ENCODE peak calls at places on chromosomes 12 and 14, in four cellular contexts. One of them, this sample, is unnamed.
A peak's percentile ranks its signal among the peaks of the same experiment; 100 is the strongest.

GRCh38 chr12:68804654-68805591 is 3.1 kb upstream of the MDM2 start:
- DNase-seq in mucosa of descending colon: no peak
- DNase-seq in stomach: no peak
- DNase-seq in adipocyte: no peak
- DNase-seq in this sample: no peak

GRCh38 chr12:103250487-103250886 is 245.3 kb downstream of the C12orf42 start:
- DNase-seq in mucosa of descending colon: no peak
- DNase-seq in stomach: no peak
- DNase-seq in adipocyte: no peak
- DNase-seq in this sample: no peak

GRCh38 chr12:10392394-10392930 is 2.6 kb upstream of the KLRK1 start:
- DNase-seq in mucosa of descending colon: no peak
- DNase-seq in adipocyte: peak; percentile 90
- DNase-seq in stomach: peak; percentile 41
- DNase-seq in this sample: peak; percentile 59

GRCh38 chr12:6826734-6827436 is 1.3 kb upstream of the P3H3 start:
- DNase-seq in stomach: no peak
- DNase-seq in adipocyte: no peak
- DNase-seq in mucosa of descending colon: no peak
- DNase-seq in this sample: no peak

GRCh38 chr12:53102883-53103807 is at the start of gene SOAT2:
- DNase-seq in mucosa of descending colon: no peak
- DNase-seq in adipocyte: no peak
- DNase-seq in stomach: no peak
- DNase-seq in this sample: no peak

GRCh38 chr12:124566181-124567034 is 1.0 kb downstream of the NCOR2 start:
- DNase-seq in stomach: peak; percentile 88
- DNase-seq in mucosa of descending colon: peak; percentile 92
- DNase-seq in adipocyte: peak; percentile 93
- DNase-seq in this sample: peak; percentile 93

GRCh38 chr12:26746315-26746714 is 86.7 kb downstream of the ITPR2 start:
- DNase-seq in stomach: no peak
- DNase-seq in mucosa of descending colon: no peak
- DNase-seq in adipocyte: peak; percentile 73
- DNase-seq in this sample: no peak

GRCh38 chr14:22231022-22231421 is 358.0 kb downstream of the DAD1 start:
- DNase-seq in stomach: no peak
- DNase-seq in adipocyte: no peak
- DNase-seq in mucosa of descending colon: no peak
- DNase-seq in this sample: no peak

GRCh38 chr12:130114952-130115351 is 47.3 kb upstream of the FZD10 start:
- DNase-seq in adipocyte: no peak
- DNase-seq in stomach: no peak
- DNase-seq in mucosa of descending colon: no peak
- DNase-seq in this sample: no peak

GRCh38 chr12:57838594-57839302 is 7.8 kb downstream of the CTDSP2 start:
- DNase-seq in stomach: no peak
- DNase-seq in adipocyte: no peak
- DNase-seq in mucosa of descending colon: no peak
- DNase-seq in this sample: no peak

GRCh38 chr14:101035466-101036225 is 132.1 kb upstream of the RTL1 start:
- DNase-seq in stomach: no peak
- DNase-seq in mucosa of descending colon: no peak
- DNase-seq in adipocyte: no peak
- DNase-seq in this sample: no peak

GRCh38 chr12:92899388-92900001 is 29.6 kb downstream of the EEA1 start:
- DNase-seq in stomach: peak; percentile 34
- DNase-seq in adipocyte: peak; percentile 98
- DNase-seq in mucosa of descending colon: peak; percentile 53
- DNase-seq in this sample: no peak

GRCh38 chr12:122368361-122369073 is 54.0 kb downstream of the CLIP1 start:
- DNase-seq in stomach: no peak
- DNase-seq in adipocyte: peak; percentile 29
- DNase-seq in mucosa of descending colon: no peak
- DNase-seq in this sample: no peak

GRCh38 chr12:27969901-27970390 is 2.6 kb downstream of the PTHLH start:
- DNase-seq in adipocyte: peak; percentile 72
- DNase-seq in stomach: peak; percentile 72
- DNase-seq in mucosa of descending colon: peak; percentile 54
- DNase-seq in this sample: peak; percentile 56

DNA sequence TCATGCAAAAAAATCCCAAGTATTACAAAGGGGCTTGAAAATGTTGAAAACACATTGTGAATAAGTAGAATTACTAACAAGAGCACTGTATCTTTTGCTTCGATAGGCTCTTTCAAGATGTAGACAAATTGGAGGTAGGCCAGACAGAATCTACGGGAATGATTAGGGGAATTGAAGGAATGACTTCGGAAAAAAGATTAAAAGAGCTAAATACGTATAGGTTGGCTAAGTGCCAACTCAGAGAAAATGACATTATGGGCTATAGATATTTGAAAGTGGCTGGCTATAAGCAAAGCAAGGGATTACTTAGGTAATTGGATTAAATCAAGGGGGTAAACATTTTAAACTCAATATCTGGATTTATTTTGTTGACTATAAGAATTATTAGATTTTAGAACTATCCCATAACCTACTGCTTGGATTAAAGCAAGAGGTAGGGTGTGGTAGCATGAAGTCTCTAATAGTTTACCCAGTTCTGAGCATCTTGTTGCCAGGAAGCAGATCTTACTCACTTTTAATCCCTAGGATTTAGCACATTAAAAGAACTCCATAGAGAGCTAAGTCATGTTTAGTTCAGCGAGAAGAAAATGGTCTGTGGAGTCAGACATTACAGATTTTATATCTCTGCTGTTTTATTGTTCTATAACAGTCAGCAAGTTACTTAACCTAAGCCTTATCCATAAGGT is 489.8 kb downstream of the DIO2 start:
- DNase-seq in stomach: no peak
- DNase-seq in mucosa of descending colon: no peak
- DNase-seq in adipocyte: no peak
- DNase-seq in this sample: no peak
- H3K9me3 ChIP-seq in stomach: no peaks in the 10 kb centered on the region
- H3K9me3 ChIP-seq in mucosa of descending colon: no peaks in the 10 kb centered on the region
- H3K9me3 ChIP-seq in adipocyte: no peaks in the 10 kb centered on the region
- H3K9me3 ChIP-seq in this sample: no peaks in the 10 kb centered on the region

GRCh38 chr12:94844452-94844851 is 159.0 kb downstream of the NDUFA12 start:
- DNase-seq in mucosa of descending colon: no peak
- DNase-seq in adipocyte: no peak
- DNase-seq in stomach: no peak
- DNase-seq in this sample: no peak

GRCh38 chr12:94839347-94839746 is 164.2 kb downstream of the NDUFA12 start:
- DNase-seq in stomach: no peak
- DNase-seq in mucosa of descending colon: no peak
- DNase-seq in adipocyte: no peak
- DNase-seq in this sample: no peak

GRCh38 chr12:94841171-94841570 is 162.3 kb downstream of the NDUFA12 start:
- DNase-seq in stomach: no peak
- DNase-seq in mucosa of descending colon: no peak
- DNase-seq in adipocyte: no peak
- DNase-seq in this sample: no peak

GRCh38 chr12:94845110-94845509 is 158.4 kb downstream of the NDUFA12 start:
- DNase-seq in stomach: no peak
- DNase-seq in mucosa of descending colon: no peak
- DNase-seq in adipocyte: no peak
- DNase-seq in this sample: no peak

GRCh38 chr12:94841904-94842610 is 161.4 kb downstream of the NDUFA12 start:
- DNase-seq in mucosa of descending colon: no peak
- DNase-seq in stomach: no peak
- DNase-seq in adipocyte: no peak
- DNase-seq in this sample: no peak
- H3K4me3 ChIP-seq in mucosa of descending colon: no peak overlapping the region
- H3K4me3 ChIP-seq in stomach: no peak overlapping the region
- H3K4me3 ChIP-seq in adipocyte: no peak overlapping the region
- H3K4me3 ChIP-seq in this sample: no peak overlapping the region

DNA sequence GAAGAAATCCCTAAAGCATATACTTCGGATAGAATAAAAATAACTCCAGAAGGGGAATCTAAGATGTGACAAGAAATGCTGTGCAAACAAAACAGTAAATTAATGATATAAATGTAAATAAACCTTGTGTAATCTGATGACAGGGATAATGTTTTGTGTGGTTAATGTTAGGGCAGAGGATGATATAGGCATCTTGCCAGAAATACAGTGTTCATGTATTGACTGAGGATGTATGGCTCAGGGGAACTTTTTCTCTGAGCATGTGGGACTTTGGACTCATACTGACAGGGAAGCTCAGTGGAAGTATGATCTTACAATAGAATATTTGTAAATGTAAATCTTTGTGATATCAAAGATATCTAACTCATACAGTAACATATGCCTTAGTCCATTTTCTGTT is 420.2 kb downstream of the TMTC2 start:
- DNase-seq in mucosa of descending colon: no peak
- DNase-seq in adipocyte: no peak
- DNase-seq in stomach: no peak
- DNase-seq in this sample: no peak
- H3K4me1 ChIP-seq in mucosa of descending colon: no peaks in the 10 kb centered on the region
- H3K4me1 ChIP-seq in adipocyte: no peaks in the 10 kb centered on the region
- H3K4me1 ChIP-seq in stomach: no peaks in the 10 kb centered on the region
- H3K4me1 ChIP-seq in this sample: no peaks in the 10 kb centered on the region

GRCh38 chr14:26216797-26217196 is 381.0 kb downstream of the NOVA1 start:
- DNase-seq in mucosa of descending colon: no peak
- DNase-seq in adipocyte: no peak
- DNase-seq in stomach: no peak
- DNase-seq in this sample: no peak

GRCh38 chr14:26218858-26219257 is 379.0 kb downstream of the NOVA1 start:
- DNase-seq in mucosa of descending colon: no peak
- DNase-seq in adipocyte: no peak
- DNase-seq in stomach: no peak
- DNase-seq in this sample: no peak

GRCh38 chr14:26217778-26218177 is 380.1 kb downstream of the NOVA1 start:
- DNase-seq in mucosa of descending colon: no peak
- DNase-seq in stomach: no peak
- DNase-seq in adipocyte: no peak
- DNase-seq in this sample: no peak
- H3K9me3 ChIP-seq in mucosa of descending colon: no peaks in the 10 kb centered on the region
- H3K9me3 ChIP-seq in stomach: no peaks in the 10 kb centered on the region
- H3K9me3 ChIP-seq in adipocyte: no peaks in the 10 kb centered on the region
- H3K9me3 ChIP-seq in this sample: no peaks in the 10 kb centered on the region

GRCh38 chr12:14962797-14963196 is 1.4 kb upstream of the ARHGDIB start:
- DNase-seq in mucosa of descending colon: no peak
- DNase-seq in stomach: no peak
- DNase-seq in adipocyte: no peak
- DNase-seq in this sample: no peak

GRCh38 chr12:14961466-14962155 is at the start of gene ARHGDIB:
- DNase-seq in mucosa of descending colon: peak; percentile 76
- DNase-seq in adipocyte: no peak
- DNase-seq in stomach: peak; percentile 51
- DNase-seq in this sample: peak; percentile 58

GRCh38 chr12:14960548-14961465 is 594 bp downstream of the ARHGDIB start:
- DNase-seq in mucosa of descending colon: peak; percentile 55
- DNase-seq in stomach: no peak
- DNase-seq in adipocyte: peak; percentile 17
- DNase-seq in this sample: no peak

GRCh38 chr12:14963520-14963919 is 2.1 kb upstream of the ARHGDIB start:
- DNase-seq in stomach: no peak
- DNase-seq in adipocyte: no peak
- DNase-seq in mucosa of descending colon: no peak
- DNase-seq in this sample: no peak

DNA sequence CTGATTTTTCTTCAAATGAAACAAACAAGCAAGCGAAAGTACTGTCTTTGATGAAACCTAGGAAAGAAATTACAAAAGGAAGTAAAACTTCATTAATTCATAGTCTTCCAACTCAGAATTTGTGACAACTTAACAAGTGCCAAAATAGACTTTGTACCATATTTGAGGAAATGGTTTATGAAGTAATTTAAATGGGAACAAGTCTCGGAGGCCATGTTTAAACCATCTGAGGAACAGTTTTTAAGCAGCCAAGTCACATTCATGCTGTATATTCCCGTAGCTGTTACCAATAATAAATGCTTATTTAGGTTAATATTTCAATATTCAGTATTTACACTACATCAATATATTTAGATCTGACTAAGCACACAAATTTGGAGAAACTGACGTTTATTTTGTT is 779 bp upstream of the ARHGDIB start:
- DNase-seq in mucosa of descending colon: no peak
- DNase-seq in stomach: no peak
- DNase-seq in adipocyte: no peak
- DNase-seq in this sample: no peak
- H3K4me3 ChIP-seq in mucosa of descending colon: no peak overlapping the region
- H3K4me3 ChIP-seq in stomach: no peak overlapping the region
- H3K4me3 ChIP-seq in adipocyte: no peak overlapping the region
- H3K4me3 ChIP-seq in this sample: peak overlapping the region; percentile 59

DNA sequence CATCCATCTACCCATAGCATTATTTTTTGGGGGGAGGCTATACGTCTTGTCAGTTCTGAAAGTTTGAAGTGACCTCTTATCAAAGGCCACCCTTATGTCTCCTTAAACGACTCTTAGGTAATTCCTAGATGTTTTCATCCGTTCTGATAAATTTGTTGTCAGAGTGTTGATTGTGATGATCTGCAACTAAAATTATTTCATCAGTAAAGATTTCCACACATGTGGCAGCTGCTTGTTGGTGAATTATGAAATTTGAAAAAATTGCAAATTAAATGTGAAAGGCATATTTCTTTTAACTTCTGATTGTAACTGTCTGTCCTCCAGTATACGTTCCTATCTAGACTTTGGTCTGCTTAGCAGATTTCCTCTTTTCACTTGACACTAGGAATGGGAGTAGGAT is 1.4 kb downstream of the ADIPOR2 start:
- DNase-seq in stomach: no peak
- DNase-seq in adipocyte: peak; percentile 29
- DNase-seq in mucosa of descending colon: no peak
- DNase-seq in this sample: no peak
- H3K4me1 ChIP-seq in stomach: peaks cover 30% of the 10 kb centered on the region
- H3K4me1 ChIP-seq in adipocyte: peaks cover 24% of the 10 kb centered on the region
- H3K4me1 ChIP-seq in mucosa of descending colon: peaks cover 9% of the 10 kb centered on the region
- H3K4me1 ChIP-seq in this sample: peaks cover 31% of the 10 kb centered on the region

This sample was measured in lower lobe of right lung.